ENCODE peak calls at places on chromosomes 3 and 15, in five cellular contexts. T is nucleus accumbens; C is pons; U is effector CD4-positive, alpha-beta T cell; R is NCI-H2029. K is an unnamed sample.
A peak's percentile ranks its signal among the peaks of the same experiment; 100 is the strongest.

GRCh38 chr15:59965741-59966140 is 38.4 kb upstream of the FOXB1 start:
- DNase-seq in T (no peak), C (no peak), U (no peak), R (no peak), K (no peak)

GRCh38 chr15:76752549-76752948 is 152.6 kb downstream of the SCAPER start:
- DNase-seq in T (no peak), C (no peak), U (no peak), R (no peak), K (no peak)

GRCh38 chr3:139430467-139430866 is 41.0 kb upstream of the COPB2 start:
- DNase-seq in T (no peak), C (no peak), U (no peak), R (no peak), K (no peak)

GRCh38 chr3:42683875-42684593 is 1.3 kb upstream of the KLHL40 start:
- DNase-seq in T (no peak), C (peak; percentile 47), U (no peak), R (no peak), K (no peak)

GRCh38 chr3:155282416-155283091 is 10.9 kb downstream of the STRIT1 start:
- DNase-seq in T (no peak), C (no peak), U (no peak), R (no peak), K (no peak)

GRCh38 chr3:78911394-78911793 is 856.4 kb downstream of the ROBO1 start:
- DNase-seq in T (no peak), C (no peak), U (no peak), R (no peak), K (no peak)

GRCh38 chr15:29458361-29458760 is 188.7 kb upstream of the NSMCE3 start:
- DNase-seq in T (no peak), C (no peak), U (no peak), R (no peak), K (no peak)

GRCh38 chr3:54756330-54756731 is 171.5 kb downstream of the LRTM1 start:
- DNase-seq in T (no peak), C (no peak), U (no peak), R (no peak), K (no peak)

GRCh38 chr3:16319307-16319706 is 54.3 kb downstream of the OXNAD1 start:
- DNase-seq in T (no peak), C (no peak), U (peak; percentile 79), R (no peak), K (peak; percentile 60)

K was measured in T-helper 22 cell.